ENCODE peak calls at places on chromosome 5, in five cellular contexts. F is fibroblast of lung, L is neural progenitor cell, Y is hepatocyte, G is MM.1S. B is an unnamed sample. For H3K79me2, the result is how much of the 10 kb centered on the place peaks cover.

GRCh38 chr5:176360894-176361436 is 599 bp downstream of the KIAA1191 start:
- DNase-seq in G (peak), F (peak), L (no peak), Y (peak), B (no peak)

GRCh38 chr5:109411627-109412026 is 1.9 kb upstream of the PJA2 start:
- DNase-seq in Y (peak), F (peak), L (no peak), G (peak), B (peak)

GRCh38 chr5:19987594-19988345 is at the start of gene CDH18:
- DNase-seq in F (peak), Y (peak), G (no peak), L (peak), B (peak)

GRCh38 chr5:9363026-9363793 is 182.7 kb downstream of the SEMA5A start:
- DNase-seq in F (peak), G (peak), Y (no peak), L (no peak), B (no peak)

GRCh38 chr5:131974956-131975726 is 29.7 kb upstream of the MEIKIN start:
- DNase-seq in L (no peak), G (no peak), Y (no peak), F (no peak), B (no peak)

GRCh38 chr5:43601454-43602260 is 1.3 kb upstream of the NNT start:
- DNase-seq in Y (no peak), G (peak), F (peak), L (no peak), B (peak)

GRCh38 chr5:67908145-67908765 is 307.3 kb upstream of the PIK3R1 start:
- DNase-seq in Y (no peak), G (no peak), L (no peak), F (no peak), B (no peak)

GRCh38 chr5:99169309-99169708 is 240.5 kb upstream of the CHD1 start:
- DNase-seq in L (peak), F (peak), Y (peak), G (no peak), B (peak)

GRCh38 chr5:135456238-135457099 is 4.3 kb upstream of the TIFAB start:
- DNase-seq in L (no peak), Y (peak), G (no peak), F (peak), B (peak)

GRCh38 chr5:179217356-179217755 is 127.9 kb downstream of the ADAMTS2 start:
- DNase-seq in F (peak), Y (no peak), L (no peak), G (no peak), B (no peak)

GRCh38 chr5:69024241-69024651 is 69.6 kb upstream of the SLC30A5 start:
- DNase-seq in G (peak), Y (peak), F (peak), L (peak), B (peak)

GRCh38 chr5:82526540-82526939 is 248.4 kb upstream of the RPS23 start:
- DNase-seq in Y (no peak), G (no peak), L (no peak), F (peak), B (no peak)

GRCh38 chr5:158265931-158266710 is 407.2 kb upstream of the CLINT1 start:
- DNase-seq in Y (no peak), G (no peak), L (no peak), F (no peak), B (no peak)

GRCh38 chr5:73233461-73234151 is 60.6 kb downstream of the TMEM174 start:
- DNase-seq in G (no peak), Y (peak), L (peak), F (peak), B (no peak)
- TF ChIP-seq EZH2 in G (no peak), Y (peak), L (peak), F (no peak), B (peak)

GRCh38 chr5:133048993-133049725 is 2.7 kb upstream of the HSPA4 start:
- DNase-seq in Y (no peak), G (no peak), L (no peak), F (peak), B (peak)

GRCh38 chr5:133050500-133050899 is 1.3 kb upstream of the HSPA4 start:
- DNase-seq in Y (no peak), L (no peak), F (no peak), G (no peak), B (no peak)

GRCh38 chr5:133051117-133051546 is 681 bp upstream of the HSPA4 start:
- DNase-seq in Y (peak), G (no peak), F (no peak), L (peak), B (no peak)

GRCh38 chr5:133051547-133052316 is at the start of gene HSPA4:
- DNase-seq in Y (peak), G (peak), F (peak), L (peak), B (peak)

GRCh38 chr5:133049726-133050048 is 2.1 kb upstream of the HSPA4 start:
- DNase-seq in L (no peak), Y (peak), F (no peak), G (no peak), B (no peak)
- H3K4me2 ChIP-seq in L (no peak), Y (peak), F (peak), G (no peak), B (peak)

DNA sequence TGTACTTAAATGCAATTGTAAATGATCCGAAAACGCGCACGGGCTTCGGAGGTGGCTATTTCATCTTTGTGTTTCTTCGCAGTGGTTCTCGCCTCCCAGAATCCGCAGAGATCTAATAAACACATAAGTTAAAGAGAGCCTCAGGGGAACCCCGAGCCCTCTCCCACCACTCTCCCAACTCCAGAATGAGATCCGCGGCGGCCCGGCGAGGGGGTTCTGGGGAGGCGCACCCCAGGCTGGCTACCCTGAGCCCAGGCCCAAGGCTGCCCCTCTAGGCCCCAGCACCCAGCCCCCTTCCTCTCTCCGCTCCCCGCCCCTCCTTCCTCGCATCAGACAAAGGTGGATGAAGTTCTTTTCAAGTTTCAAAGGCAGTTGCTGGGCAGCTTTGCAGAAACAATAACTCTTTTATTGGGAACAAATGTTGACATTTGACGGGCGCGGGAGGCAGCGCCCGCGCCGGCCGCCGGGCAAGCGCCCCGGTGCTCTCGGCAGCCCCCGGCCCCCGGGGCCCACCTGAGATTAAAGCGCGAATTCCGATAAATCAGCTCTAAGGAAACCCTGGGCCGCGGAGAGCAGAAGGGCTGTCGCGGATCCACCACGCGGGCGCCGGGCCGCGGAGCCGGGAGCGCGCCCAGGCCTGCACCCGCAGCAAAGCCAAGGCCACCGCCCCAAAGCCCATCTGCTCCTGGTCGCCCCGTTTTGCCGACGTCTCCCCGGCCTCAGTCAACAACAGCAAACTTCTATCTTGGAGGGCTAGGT is 8.4 kb downstream of the IRX2 start:
- DNase-seq in L (peak), G (no peak), Y (peak), F (no peak), B (no peak)
- H3K79me2 ChIP-seq in L (under half), G (under half), Y (under half), F (under half), B (half or more)

GRCh38 chr5:123097871-123098735 is 9.1 kb downstream of the PRDM6 start:
- DNase-seq in Y (no peak), F (no peak), L (peak), G (no peak), B (no peak)

GRCh38 chr5:123097483-123097870 is 8.4 kb downstream of the PRDM6 start:
- DNase-seq in L (no peak), Y (no peak), F (no peak), G (no peak), B (no peak)

GRCh38 chr5:123095694-123096120 is 6.7 kb downstream of the PRDM6 start:
- DNase-seq in F (no peak), G (no peak), L (no peak), Y (no peak), B (no peak)

GRCh38 chr5:123099514-123100151 is 10.6 kb downstream of the PRDM6 start:
- DNase-seq in Y (peak), F (peak), L (peak), G (no peak), B (no peak)

DNA sequence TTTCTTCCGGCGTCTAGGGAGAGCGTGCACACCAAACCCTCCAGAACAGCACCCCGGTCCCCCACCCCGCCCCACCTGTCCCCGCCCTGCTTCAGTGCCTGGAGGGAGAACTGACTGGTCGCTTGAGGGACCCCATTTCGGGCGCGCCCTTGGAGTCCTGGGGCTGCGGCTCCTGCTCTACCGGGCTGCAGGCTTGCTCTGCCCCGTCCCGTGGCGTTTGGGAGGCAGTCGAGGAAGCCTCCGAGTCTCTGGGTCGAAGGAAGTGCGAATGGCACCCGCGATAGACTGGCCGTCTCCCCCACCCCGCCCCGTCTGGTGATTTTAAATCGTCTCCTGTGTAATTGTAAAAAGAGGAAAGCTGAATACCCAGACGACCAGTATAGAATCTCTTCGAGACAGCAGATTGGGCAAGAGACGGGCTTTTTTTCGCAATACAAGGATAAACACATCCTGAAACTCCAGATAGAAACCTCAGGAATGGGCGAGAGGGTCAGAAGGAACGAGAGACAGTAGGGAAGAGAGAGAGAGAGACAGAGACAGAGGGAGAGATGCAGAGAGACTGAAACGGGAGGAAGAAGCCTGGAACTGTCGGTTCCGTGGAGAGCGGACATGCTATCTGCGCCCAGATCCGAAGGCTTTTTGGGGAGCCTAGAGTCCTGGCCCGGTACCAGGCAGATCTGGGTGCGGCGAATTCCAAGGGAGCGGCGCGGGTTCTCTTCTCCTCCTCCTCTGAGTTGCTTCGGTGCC is 9.9 kb downstream of the PRDM6 start:
- DNase-seq in L (peak), Y (peak), F (peak), G (no peak), B (no peak)
- TF ChIP-seq EZH2 in L (peak), Y (no peak), F (no peak), G (no peak), B (no peak)

GRCh38 chr5:113546711-113547159 is 33.2 kb downstream of the YTHDC2 start:
- DNase-seq in L (no peak), F (peak), Y (peak), G (no peak), B (peak)
- H3K4me2 ChIP-seq in L (no peak), F (peak), Y (no peak), G (no peak), B (peak)

GRCh38 chr5:62340392-62340791 is 34.4 kb downstream of the KIF2A start:
- DNase-seq in Y (no peak), F (no peak), L (peak), G (no peak), B (no peak)

GRCh38 chr5:62342476-62342837 is 36.5 kb downstream of the KIF2A start:
- DNase-seq in F (no peak), Y (no peak), G (no peak), L (no peak), B (no peak)

GRCh38 chr5:62340979-62341378 is 35.0 kb downstream of the KIF2A start:
- DNase-seq in G (no peak), L (no peak), Y (no peak), F (no peak), B (no peak)

GRCh38 chr5:62343428-62343827 is 37.4 kb downstream of the KIF2A start:
- DNase-seq in L (no peak), F (peak), G (no peak), Y (no peak), B (no peak)

GRCh38 chr5:62341783-62342475 is 35.9 kb downstream of the KIF2A start:
- DNase-seq in Y (no peak), G (peak), L (no peak), F (no peak), B (no peak)
- H3K79me2 ChIP-seq in Y (half or more), G (half or more), L (half or more), F (under half), B (half or more)

DNA sequence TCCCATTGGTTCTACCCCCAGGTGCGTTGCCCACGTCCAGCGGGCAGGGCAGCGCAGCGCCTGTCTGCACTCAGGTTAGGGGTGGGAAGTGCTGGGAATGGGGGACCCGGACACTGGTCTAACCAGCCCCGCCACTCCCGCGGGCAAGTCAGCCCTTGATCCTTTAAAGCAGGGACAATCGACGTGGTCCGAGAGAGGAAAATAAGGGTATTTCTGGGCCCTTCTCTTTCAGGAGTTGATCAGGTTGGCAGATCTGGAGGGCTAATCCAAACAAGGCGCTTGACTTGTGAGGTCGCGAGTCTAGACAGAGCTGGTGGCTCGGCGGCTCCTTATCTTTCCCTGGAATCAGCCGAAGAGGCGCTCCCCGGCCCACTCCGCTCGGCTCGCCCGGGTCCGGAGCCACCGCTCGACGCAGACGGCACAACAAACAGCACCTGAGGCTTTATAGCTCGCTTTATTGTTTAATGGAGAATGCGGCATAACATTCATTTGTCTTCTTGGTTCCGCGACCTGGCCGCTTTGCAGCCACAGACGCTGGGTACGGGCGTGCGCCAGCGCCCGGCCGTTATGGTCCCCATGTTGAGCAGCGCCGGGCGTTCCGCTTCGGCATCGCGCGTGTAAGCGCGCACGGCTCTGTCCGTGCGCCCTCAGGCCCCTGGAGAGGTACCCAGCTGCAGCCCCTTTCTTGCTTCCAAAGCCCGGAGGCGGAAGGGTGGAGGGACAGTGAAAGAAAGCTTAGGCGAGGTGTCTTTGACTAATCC is 15.8 kb downstream of the ISL1 start:
- DNase-seq in L (peak), F (no peak), G (no peak), Y (no peak), B (no peak)
- TF ChIP-seq EZH2 in L (peak), F (no peak), G (no peak), Y (no peak), B (no peak)

DNA sequence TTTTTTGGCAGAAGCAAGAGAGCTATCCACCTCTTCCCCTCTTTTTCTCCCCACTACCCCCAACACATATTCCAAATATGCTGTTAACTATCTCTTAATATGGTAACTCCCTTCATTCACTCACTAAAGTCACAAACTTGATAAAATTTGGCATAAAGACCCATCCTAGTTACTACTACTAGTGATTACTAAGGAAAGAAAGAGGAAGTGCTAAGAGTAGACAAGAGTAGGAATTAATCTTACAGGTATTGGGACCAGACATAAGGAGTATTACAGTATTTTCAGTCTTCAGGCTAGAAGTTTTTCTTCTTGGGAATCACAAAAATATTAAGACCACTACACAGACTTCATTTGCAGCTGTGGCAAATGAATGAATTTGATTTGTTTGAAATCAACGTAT is 2.2 kb downstream of the ADAMTS6 start:
- DNase-seq in Y (no peak), G (no peak), L (no peak), F (no peak), B (no peak)
- H3K4me2 ChIP-seq in Y (peak), G (no peak), L (peak), F (peak), B (peak)

GRCh38 chr5:81183811-81184748 is 49.0 kb upstream of the CKMT2 start:
- DNase-seq in G (no peak), Y (peak), L (no peak), F (no peak), B (no peak)
- H3K79me2 ChIP-seq in G (under half), Y (under half), L (under half), F (under half), B (under half)

B was measured in astrocyte.